ENCODE peak calls at places on chromosomes 4 and X, in five cellular contexts. J is Panc1; R is psoas muscle; I is choroid plexus epithelial cell; N is CD4-positive, alpha-beta T cell. O is an unnamed sample.

GRCh38 chrX:72382199-72382590 is 76.5 kb upstream of the CITED1 start:
- DNase-seq in J (no peak), R (no peak), I (no peak), N (no peak), O (no peak)

GRCh38 chr4:67288964-67289363 is 256.3 kb downstream of the CENPC start:
- DNase-seq in J (no peak), R (no peak), I (peak; percentile 2), N (no peak), O (no peak)

GRCh38 chrX:20315140-20315539 is 48.4 kb upstream of the RPS6KA3 start:
- DNase-seq in J (no peak), R (no peak), I (no peak), N (no peak), O (no peak)

GRCh38 chr4:89820005-89820404 is 17.0 kb downstream of the SNCA start:
- DNase-seq in J (no peak), R (no peak), I (no peak), N (no peak), O (no peak)

GRCh38 chrX:78329486-78329885 is 2.1 kb upstream of the CYSLTR1 start:
- DNase-seq in J (no peak), R (no peak), I (no peak), N (no peak), O (no peak)

GRCh38 chrX:85052207-85052606 is 48.5 kb downstream of the APOOL start:
- DNase-seq in J (no peak), R (no peak), I (peak; percentile 37), N (no peak), O (no peak)

GRCh38 chr4:142940614-142941013 is 94.5 kb upstream of the INPP4B start:
- DNase-seq in J (no peak), R (no peak), I (no peak), N (no peak), O (no peak)

GRCh38 chrX:123330229-123330942 is 146.3 kb downstream of the GRIA3 start:
- DNase-seq in J (no peak), R (no peak), I (no peak), N (no peak), O (no peak)

GRCh38 chr4:60865238-60865637 is 334.9 kb upstream of the ADGRL3 start:
- DNase-seq in J (no peak), R (no peak), I (peak; percentile 41), N (no peak), O (no peak)

GRCh38 chr4:1053080-1053661 is 41.7 kb downstream of the FGFRL1 start:
- DNase-seq in J (no peak), R (no peak), I (peak; percentile 48), N (no peak), O (peak; percentile 9)

GRCh38 chr4:119206178-119206577 is 6.3 kb upstream of the USP53 start:
- DNase-seq in J (no peak), R (no peak), I (no peak), N (no peak), O (no peak)

GRCh38 chr4:3765271-3766206 is 646 bp upstream of the ADRA2C start:
- DNase-seq in J (no peak), R (peak; percentile 76), I (peak; percentile 43), N (no peak), O (no peak)

GRCh38 chr4:21765810-21766407 is 182.7 kb downstream of the KCNIP4 start:
- DNase-seq in J (peak; percentile 38), R (no peak), I (peak; percentile 78), N (no peak), O (no peak)

GRCh38 chrX:100373673-100374072 is 36.4 kb downstream of the PCDH19 start:
- DNase-seq in J (no peak), R (no peak), I (no peak), N (no peak), O (no peak)

GRCh38 chrX:80285131-80285773 is 135.0 kb upstream of the TENT5D start:
- DNase-seq in J (peak; percentile 2), R (no peak), I (no peak), N (no peak), O (no peak)
- TF ChIP-seq CTCF in J (peak; percentile 69), R (peak; percentile 27), I (no peak), N (no peak), O (no peak)

GRCh38 chr4:14792702-14793227 is 209.5 kb upstream of the CPEB2 start:
- DNase-seq in J (no peak), R (no peak), I (no peak), N (no peak), O (no peak)
- TF ChIP-seq CTCF in J (no peak), R (no peak), I (no peak), N (no peak), O (no peak)

GRCh38 chr4:153645183-153645582 is 38.9 kb upstream of the TLR2 start:
- DNase-seq in J (no peak), R (no peak), I (no peak), N (no peak), O (no peak)
- TF ChIP-seq CTCF in J (peak; percentile 54), R (no peak), I (peak; percentile 42), N (no peak), O (no peak)

GRCh38 chr4:186032259-186032658 is 36.7 kb upstream of the TLR3 start:
- DNase-seq in J (no peak), R (no peak), I (peak; percentile 58), N (no peak), O (no peak)
- TF ChIP-seq CTCF in J (peak; percentile 34), R (no peak), I (peak; percentile 52), N (no peak), O (no peak)

GRCh38 chr4:42715807-42716482 is 59.0 kb upstream of the ATP8A1 start:
- DNase-seq in J (no peak), R (no peak), I (no peak), N (no peak), O (no peak)
- TF ChIP-seq CTCF in J (no peak), R (no peak), I (no peak), N (no peak), O (no peak)

DNA sequence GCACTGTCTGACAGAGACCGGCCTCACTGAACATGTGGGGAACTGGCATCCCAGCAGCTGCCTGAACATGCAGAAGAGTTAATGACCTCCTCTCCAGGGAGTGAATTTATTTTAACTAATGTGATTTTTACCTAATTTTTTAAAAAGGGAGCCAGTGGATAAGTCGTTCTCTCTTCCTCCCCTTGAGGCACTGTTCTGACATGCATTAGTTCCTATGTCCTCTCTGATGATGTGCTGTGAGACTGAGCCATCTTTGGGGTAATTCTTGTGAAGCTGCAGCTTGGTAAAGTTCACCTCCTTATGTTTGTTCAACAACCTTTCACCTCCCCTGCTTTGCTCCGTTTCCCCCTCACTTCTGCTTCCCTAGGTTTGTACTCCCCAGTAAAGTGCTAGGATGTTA is 139.7 kb downstream of the COL25A1 start:
- DNase-seq in J (no peak), R (no peak), I (no peak), N (no peak), O (no peak)
- TF ChIP-seq CTCF in J (no peak), R (no peak), I (no peak), N (no peak), O (no peak)

DNA sequence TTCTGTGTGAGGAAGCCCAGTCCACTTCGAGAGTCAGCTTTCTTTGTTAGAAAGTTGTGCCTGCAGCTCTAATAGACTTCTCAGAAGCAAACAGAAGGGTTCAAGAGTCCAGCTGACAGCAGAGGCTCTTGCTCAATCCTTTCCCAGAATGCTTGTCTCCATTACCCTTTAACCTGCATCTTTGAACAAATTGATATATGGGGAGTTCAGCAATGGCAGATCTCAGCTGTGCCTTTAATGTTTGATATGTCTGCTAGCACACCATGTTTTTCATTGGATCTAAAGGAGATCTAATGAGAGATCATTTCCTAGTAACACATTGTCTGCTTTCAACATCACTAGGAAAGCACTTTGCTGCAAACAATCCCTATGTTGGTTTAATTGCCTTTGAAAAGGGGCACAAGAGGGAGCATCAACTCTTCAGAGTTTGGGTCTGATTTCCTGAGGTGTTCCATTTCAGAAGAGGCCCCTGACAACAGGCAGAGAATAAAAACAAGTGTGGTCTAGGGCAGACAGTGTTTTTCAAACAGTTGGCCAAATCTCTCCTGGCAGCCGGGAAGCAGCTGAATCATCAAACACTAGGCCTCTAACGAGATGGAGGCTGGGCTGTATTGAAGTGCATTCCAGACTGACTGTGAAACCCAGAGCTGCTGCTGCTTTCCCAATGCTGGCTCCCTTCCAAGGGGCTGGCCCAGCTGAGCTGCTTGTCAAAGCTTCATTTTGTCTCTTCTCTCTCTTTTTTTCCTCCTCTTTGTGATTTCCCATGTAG is 55.6 kb downstream of the LUZP4 start:
- DNase-seq in J (peak; percentile 36), R (peak; percentile 91), I (peak; percentile 98), N (no peak), O (no peak)
- TF ChIP-seq CTCF in J (no peak), R (no peak), I (peak; percentile 34), N (no peak), O (no peak)

GRCh38 chrX:111445485-111445884 is 33.5 kb upstream of the DCX start:
- DNase-seq in J (peak; percentile 20), R (no peak), I (peak; percentile 55), N (no peak), O (no peak)

GRCh38 chrX:111442791-111443190 is 30.8 kb upstream of the DCX start:
- DNase-seq in J (no peak), R (no peak), I (no peak), N (no peak), O (no peak)

GRCh38 chrX:111444881-111445280 is 32.9 kb upstream of the DCX start:
- DNase-seq in J (no peak), R (no peak), I (no peak), N (no peak), O (no peak)

DNA sequence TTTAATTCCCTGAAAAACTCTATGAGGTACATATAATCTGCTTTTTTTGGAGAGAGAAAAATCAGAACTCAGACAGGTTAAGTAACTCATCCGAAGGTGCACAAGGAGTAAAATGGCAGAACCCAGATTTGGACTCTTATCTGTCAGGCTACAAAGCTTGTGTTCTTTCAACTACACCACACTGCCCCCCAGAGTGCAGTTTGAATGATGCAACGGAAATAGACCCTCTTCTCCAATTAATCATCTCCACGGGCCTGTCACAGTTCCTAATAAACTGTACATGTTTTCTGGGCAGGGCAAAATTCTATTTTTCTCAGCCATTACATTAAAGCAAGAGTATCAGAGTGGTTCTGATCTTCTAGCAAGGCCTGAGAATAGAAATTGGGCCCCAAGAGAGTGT is 35.3 kb upstream of the DCX start:
- DNase-seq in J (no peak), R (no peak), I (peak; percentile 6), N (no peak), O (no peak)
- TF ChIP-seq CTCF in J (peak; percentile 59), R (no peak), I (peak; percentile 36), N (no peak), O (no peak)

GRCh38 chr4:73853246-73853704 is at the start of gene PF4V1:
- DNase-seq in J (no peak), R (peak; percentile 63), I (peak; percentile 57), N (no peak), O (no peak)
- TF ChIP-seq CTCF in J (peak; percentile 51), R (no peak), I (peak; percentile 54), N (no peak), O (no peak)

DNA sequence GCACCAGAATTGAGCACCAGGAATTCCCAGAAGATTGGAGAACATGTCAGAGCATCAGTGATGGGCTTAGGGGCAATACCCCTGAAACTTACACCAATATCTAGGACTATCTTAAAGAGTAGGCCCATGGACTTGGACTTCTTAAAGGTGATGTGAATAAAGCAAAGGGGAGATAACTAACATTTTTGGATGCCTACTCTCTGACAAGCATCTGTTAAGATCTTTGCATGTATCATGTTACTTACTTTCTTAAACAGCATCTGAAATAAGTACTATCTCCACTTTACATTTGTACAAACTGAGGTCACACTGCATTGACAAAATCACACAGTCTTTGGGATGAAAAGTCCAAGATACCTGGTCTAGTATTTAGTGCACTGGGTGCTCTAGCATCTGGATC is 258.6 kb upstream of the ARSJ start:
- DNase-seq in J (no peak), R (no peak), I (peak; percentile 40), N (no peak), O (no peak)
- TF ChIP-seq CTCF in J (no peak), R (no peak), I (no peak), N (no peak), O (no peak)

O was measured in natural killer cell.